ENCODE peak calls at places on chromosomes 3 and 15, in four cellular contexts. R, J, X and M are unnamed samples.

GRCh38 chr3:32347286-32348125 is 44.1 kb upstream of the CMTM7 start:
- DNase-seq in R (no peak), J (no peak), X (no peak), M (no peak)

GRCh38 chr3:141308588-141309218 is 59.6 kb upstream of the ZBTB38 start:
- DNase-seq in R (peak), J (peak), X (no peak), M (peak)

GRCh38 chr3:48624767-48625166 is 3.2 kb upstream of the TMEM89 start:
- DNase-seq in R (no peak), J (no peak), X (no peak), M (no peak)

GRCh38 chr3:64163019-64163754 is 62.1 kb downstream of the PRICKLE2 start:
- DNase-seq in R (no peak), J (no peak), X (no peak), M (no peak)

GRCh38 chr15:38857814-38858213 is 293.2 kb upstream of the RASGRP1 start:
- DNase-seq in R (no peak), J (no peak), X (no peak), M (peak)

GRCh38 chr3:25372167-25372566 is 55.9 kb upstream of the RARB start:
- DNase-seq in R (no peak), J (no peak), X (no peak), M (no peak)

GRCh38 chr3:9940746-9941145 is 7.1 kb downstream of the CRELD1 start:
- DNase-seq in R (no peak), J (no peak), X (no peak), M (no peak)

GRCh38 chr15:31554261-31554660 is 227.6 kb downstream of the KLF13 start:
- DNase-seq in R (no peak), J (no peak), X (no peak), M (no peak)

GRCh38 chr15:38378162-38378560 is 75.8 kb upstream of the FAM98B start:
- DNase-seq in R (no peak), J (no peak), X (no peak), M (no peak)

GRCh38 chr3:61662861-61663260 is 101.5 kb downstream of the PTPRG start:
- DNase-seq in R (no peak), J (no peak), X (no peak), M (no peak)

GRCh38 chr3:161026612-161027217 is 78.4 kb downstream of the B3GALNT1 start:
- DNase-seq in R (no peak), J (no peak), X (no peak), M (no peak)

GRCh38 chr3:60160792-60161175 is 1090.5 kb downstream of the FHIT start:
- DNase-seq in R (no peak), J (no peak), X (no peak), M (no peak)

GRCh38 chr3:45065373-45065720 is 39.2 kb downstream of the CLEC3B start:
- DNase-seq in R (no peak), J (no peak), X (no peak), M (no peak)
- TF ChIP-seq BRCA1 in R (no peak), J (no peak), X (no peak), M (no peak)

DNA sequence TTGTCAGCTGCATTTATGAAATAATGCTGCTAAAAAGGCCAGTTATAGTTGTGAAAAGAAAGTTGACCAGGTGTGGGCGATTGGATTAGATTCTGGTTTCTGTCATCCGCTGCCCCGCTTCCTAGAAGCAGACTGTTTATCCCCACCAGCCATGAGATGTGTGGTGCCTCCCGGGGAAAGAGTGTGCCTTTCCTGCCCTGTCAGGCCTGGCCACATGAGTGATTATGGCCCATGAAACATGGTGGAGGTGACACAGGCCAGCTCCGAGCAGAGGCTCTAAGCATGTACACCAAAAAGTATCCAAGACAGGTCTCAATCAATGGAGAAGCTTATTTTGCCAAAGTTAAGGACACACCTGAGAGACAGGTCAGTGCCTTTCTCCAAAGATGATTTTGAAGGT is 85.4 kb upstream of the ABHD2 start:
- DNase-seq in R (no peak), J (no peak), X (no peak), M (peak)
- TF ChIP-seq BRCA1 in R (no peak), J (no peak), X (no peak), M (no peak)

GRCh38 chr15:63332367-63333078 is 49.1 kb downstream of the CA12 start:
- DNase-seq in R (no peak), J (no peak), X (no peak), M (no peak)

GRCh38 chr15:63327648-63328421 is 50.4 kb downstream of the APH1B start:
- DNase-seq in R (no peak), J (no peak), X (no peak), M (no peak)

GRCh38 chr15:63331456-63331855 is 50.2 kb downstream of the CA12 start:
- DNase-seq in R (no peak), J (no peak), X (no peak), M (no peak)

GRCh38 chr15:63324770-63325169 is 47.4 kb downstream of the APH1B start:
- DNase-seq in R (no peak), J (no peak), X (no peak), M (no peak)

DNA sequence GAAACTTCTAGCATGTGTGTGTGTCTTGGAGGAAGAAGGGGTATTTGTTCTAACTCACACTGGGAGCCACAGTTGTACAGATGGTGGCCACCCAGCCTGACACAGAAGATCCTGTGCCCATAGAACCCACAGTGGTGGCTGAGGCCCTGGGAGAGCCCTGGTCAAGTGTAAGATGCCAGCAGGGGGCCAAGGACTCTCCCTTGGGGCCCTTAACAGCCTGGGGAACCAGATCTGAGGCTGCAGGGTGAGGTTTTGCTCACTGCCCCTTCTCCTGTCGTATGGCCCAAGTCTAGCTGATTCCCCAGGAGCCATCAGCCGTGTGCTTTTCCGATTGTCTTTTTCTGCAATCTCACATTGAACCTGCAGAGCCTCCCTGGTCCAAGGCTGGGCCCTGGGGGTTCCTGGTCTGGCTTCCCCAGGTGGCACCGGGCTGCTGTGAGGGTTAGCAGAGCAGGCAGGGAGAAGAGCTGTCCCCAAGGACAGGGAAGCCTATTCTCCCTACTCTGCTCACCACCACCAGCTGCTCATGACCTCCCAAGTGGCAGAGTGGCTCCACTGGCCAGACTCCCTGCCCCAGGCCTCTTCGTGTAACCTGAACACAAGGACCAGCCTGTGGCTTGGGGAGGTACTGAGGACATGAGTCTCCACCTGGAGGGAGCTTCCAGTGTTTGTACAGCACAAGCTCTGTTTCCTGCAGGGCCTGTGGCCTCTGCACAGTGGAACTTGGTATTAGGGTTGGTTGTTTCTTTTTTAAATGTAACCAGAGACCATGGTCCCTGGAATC is 51.9 kb downstream of the CA12 start:
- DNase-seq in R (no peak), J (no peak), X (no peak), M (no peak)
- TF ChIP-seq BRCA1 in R (no peak), J (no peak), X (no peak), M (no peak)

GRCh38 chr3:184333190-184333589 is 4.2 kb upstream of the FAM131A start:
- DNase-seq in R (no peak), J (no peak), X (no peak), M (no peak)

GRCh38 chr3:184334470-184335158 is 2.8 kb upstream of the FAM131A start:
- DNase-seq in R (no peak), J (no peak), X (no peak), M (peak)

GRCh38 chr3:184335291-184335660 is 2.1 kb upstream of the FAM131A start:
- DNase-seq in R (no peak), J (no peak), X (no peak), M (no peak)

GRCh38 chr3:184333700-184334099 is 3.7 kb upstream of the FAM131A start:
- DNase-seq in R (no peak), J (no peak), X (no peak), M (no peak)

GRCh38 chr3:184332370-184333090 is 4.9 kb upstream of the FAM131A start:
- DNase-seq in R (no peak), J (no peak), X (no peak), M (no peak)
- TF ChIP-seq BRCA1 in R (no peak), J (no peak), X (no peak), M (no peak)

DNA sequence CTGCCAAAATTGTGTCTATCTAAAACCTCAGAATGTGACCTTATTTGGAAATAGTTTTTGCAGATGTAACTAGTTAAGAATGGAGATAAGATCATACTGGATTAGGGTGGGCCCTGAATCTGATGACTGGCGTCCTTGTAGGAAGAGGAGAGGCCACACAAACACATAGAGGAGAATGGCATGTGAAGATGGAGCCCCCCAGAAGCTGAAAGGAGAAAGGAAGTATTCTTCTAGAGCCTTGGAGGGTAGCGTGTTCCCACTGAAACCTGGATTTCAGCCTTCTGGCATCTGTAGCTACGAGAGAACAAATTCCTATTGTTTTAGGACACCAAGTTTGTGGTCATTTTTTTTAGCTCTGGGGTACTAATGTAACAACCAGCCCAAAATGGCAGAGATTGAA is 423.0 kb upstream of the TPM1 start:
- DNase-seq in R (no peak), J (no peak), X (no peak), M (no peak)
- TF ChIP-seq BRCA1 in R (no peak), J (no peak), X (no peak), M (no peak)